ENCODE peak calls at places on chromosomes 3 and 15, in seven cellular contexts. Y is thyroid gland, X is adrenal gland, S is neural crest cell, A is choroid plexus epithelial cell, B is uterus, P is colonic mucosa. O is an unnamed sample.

GRCh38 chr3:55203006-55203405 is 275.1 kb upstream of the LRTM1 start:
- DNase-seq in X (no peak), Y (no peak), P (no peak), S (no peak), A (peak), B (no peak), O (no peak)

GRCh38 chr3:168659015-168659414 is 563.3 kb upstream of the GOLIM4 start:
- DNase-seq in P (no peak), Y (no peak), A (no peak), S (no peak), X (no peak), B (no peak), O (no peak)

GRCh38 chr15:84658788-84659411 is 901 bp upstream of the NMB start:
- DNase-seq in S (no peak), Y (no peak), X (no peak), B (no peak), P (no peak), A (no peak), O (no peak)

GRCh38 chr15:73771380-73772095 is 18.4 kb upstream of the INSYN1 start:
- DNase-seq in S (no peak), A (no peak), X (no peak), Y (no peak), B (no peak), P (no peak), O (no peak)

GRCh38 chr3:41653575-41654239 is 308.2 kb downstream of the ULK4 start:
- DNase-seq in Y (no peak), P (no peak), S (no peak), B (no peak), X (no peak), A (peak), O (no peak)

GRCh38 chr3:87468235-87468634 is 191.9 kb upstream of the POU1F1 start:
- DNase-seq in Y (no peak), P (no peak), S (no peak), X (no peak), A (no peak), B (no peak), O (no peak)

GRCh38 chr3:63655519-63655918 is 3.0 kb downstream of the SNTN start:
- DNase-seq in P (no peak), Y (no peak), S (no peak), X (no peak), B (no peak), A (peak), O (no peak)

GRCh38 chr15:58212909-58213526 is 74.8 kb downstream of the AQP9 start:
- DNase-seq in P (no peak), S (no peak), Y (peak), X (peak), B (no peak), A (peak), O (no peak)

GRCh38 chr15:101451886-101452285 is 37.6 kb downstream of the PCSK6 start:
- DNase-seq in P (no peak), Y (no peak), A (no peak), B (no peak), S (no peak), X (no peak), O (no peak)

GRCh38 chr15:75149911-75150709 is 51.6 kb upstream of the C15orf39 start:
- DNase-seq in S (no peak), P (no peak), X (no peak), Y (no peak), A (peak), B (no peak), O (no peak)

GRCh38 chr15:66789029-66790025 is 87.3 kb downstream of the SMAD6 start:
- DNase-seq in P (no peak), S (no peak), B (peak), A (peak), X (peak), Y (peak), O (peak)
- TF ChIP-seq CTCF in P (no peak), S (peak), B (peak), A (peak), X (peak), Y (peak), O (peak)

GRCh38 chr15:31325976-31326728 is 483 bp upstream of the KLF13 start:
- DNase-seq in X (peak), P (peak), A (peak), B (peak), S (peak), Y (peak), O (peak)

GRCh38 chr15:31328425-31328998 is 1.9 kb downstream of the KLF13 start:
- DNase-seq in X (no peak), S (no peak), P (peak), B (no peak), A (peak), Y (peak), O (peak)

GRCh38 chr15:31326729-31327673 is at the start of gene KLF13:
- DNase-seq in Y (peak), S (no peak), X (no peak), B (no peak), A (peak), P (peak), O (peak)

GRCh38 chr15:31328999-31329639 is 2.5 kb downstream of the KLF13 start:
- DNase-seq in Y (peak), P (peak), B (no peak), A (no peak), S (no peak), X (no peak), O (no peak)

DNA sequence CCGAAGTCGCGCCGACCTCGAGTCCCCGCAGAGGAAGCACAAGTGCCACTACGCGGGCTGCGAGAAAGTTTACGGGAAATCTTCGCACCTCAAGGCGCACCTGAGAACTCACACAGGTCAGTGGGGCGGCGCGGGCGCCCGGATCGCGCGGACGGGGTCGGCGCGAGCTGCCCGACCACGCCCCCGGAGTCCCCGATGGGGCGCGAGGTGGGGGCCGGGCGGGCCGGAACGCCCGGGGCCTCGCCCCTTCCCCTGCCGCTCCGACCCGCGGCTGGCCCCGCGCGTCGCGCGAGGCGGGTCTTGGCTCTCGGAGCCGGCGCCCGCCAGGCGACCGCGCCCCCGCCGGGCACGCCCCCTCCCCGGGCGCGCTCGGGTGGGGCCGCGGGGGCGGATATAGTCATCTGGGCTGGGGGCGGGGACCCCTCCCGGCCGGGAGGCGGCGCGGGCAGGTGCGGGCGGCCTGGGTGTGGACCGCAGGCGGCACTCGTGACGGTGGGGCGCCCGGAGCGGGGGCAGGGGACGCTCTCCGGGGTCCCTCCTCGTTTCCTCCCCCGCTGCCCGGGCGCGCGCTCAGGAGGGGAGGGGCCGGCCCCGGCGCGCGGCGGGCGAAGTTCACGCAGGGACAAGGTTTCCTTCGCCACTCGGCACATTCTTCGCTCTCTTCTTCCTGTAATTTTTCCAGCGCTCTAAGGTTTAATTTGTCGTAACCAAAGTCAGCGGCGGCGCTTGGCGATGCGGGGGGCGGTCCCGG is 1.2 kb downstream of the KLF13 start:
- DNase-seq in X (peak), P (peak), B (peak), Y (peak), S (peak), A (peak), O (peak)
- TF ChIP-seq CTCF in X (no peak), P (no peak), B (no peak), Y (no peak), S (no peak), A (no peak), O (peak)

GRCh38 chr3:128572644-128573105 is 77.9 kb downstream of the RPN1 start:
- DNase-seq in B (no peak), S (no peak), Y (no peak), X (no peak), A (no peak), P (peak), O (no peak)
- TF ChIP-seq CTCF in B (no peak), S (peak), Y (no peak), X (no peak), A (peak), P (no peak), O (peak)

GRCh38 chr15:52783929-52784798 is 6.0 kb downstream of the ONECUT1 start:
- DNase-seq in A (no peak), P (no peak), X (no peak), S (peak), Y (no peak), B (no peak), O (no peak)
- TF ChIP-seq CTCF in A (no peak), P (peak), X (no peak), S (peak), Y (no peak), B (no peak), O (peak)

GRCh38 chr15:82647045-82647834 is at the start of gene CPEB1:
- DNase-seq in Y (peak), S (peak), P (peak), B (peak), X (peak), A (peak), O (peak)
- TF ChIP-seq CTCF in Y (no peak), S (peak), P (no peak), B (no peak), X (no peak), A (no peak), O (peak)

O was measured in left ventricle myocardium inferior.